ENCODE peak calls at places on chromosomes 12 and 14, in six cellular contexts. One of them, this sample, is unnamed.

GRCh38 chr12:26845057-26845666 is 12.2 kb upstream of the ITPR2 start:
- DNase-seq in nephron progenitor cell: peak
- DNase-seq in epithelial cell of esophagus: peak
- DNase-seq in B cell: no peak
- DNase-seq in sciatic nerve: peak
- DNase-seq in lung: peak
- DNase-seq in this sample: no peak

GRCh38 chr12:124238886-124239285 is 56.0 kb upstream of the RFLNA start:
- DNase-seq in epithelial cell of esophagus: no peak
- DNase-seq in sciatic nerve: no peak
- DNase-seq in lung: no peak
- DNase-seq in nephron progenitor cell: no peak
- DNase-seq in B cell: no peak
- DNase-seq in this sample: no peak

GRCh38 chr14:75249251-75249957 is 29.2 kb upstream of the FOS start:
- DNase-seq in sciatic nerve: no peak
- DNase-seq in nephron progenitor cell: no peak
- DNase-seq in lung: no peak
- DNase-seq in B cell: peak
- DNase-seq in epithelial cell of esophagus: peak
- DNase-seq in this sample: peak

GRCh38 chr14:58812050-58812690 is 174.4 kb downstream of the DACT1 start:
- DNase-seq in B cell: no peak
- DNase-seq in nephron progenitor cell: no peak
- DNase-seq in epithelial cell of esophagus: no peak
- DNase-seq in lung: no peak
- DNase-seq in sciatic nerve: no peak
- DNase-seq in this sample: no peak

GRCh38 chr12:114668151-114668891 is 15.7 kb downstream of the TBX3 start:
- DNase-seq in B cell: no peak
- DNase-seq in nephron progenitor cell: peak
- DNase-seq in lung: peak
- DNase-seq in epithelial cell of esophagus: peak
- DNase-seq in sciatic nerve: peak
- DNase-seq in this sample: peak

GRCh38 chr14:91613459-91614145 is 103.5 kb upstream of the PPP4R3A start:
- DNase-seq in nephron progenitor cell: no peak
- DNase-seq in lung: no peak
- DNase-seq in sciatic nerve: no peak
- DNase-seq in B cell: no peak
- DNase-seq in epithelial cell of esophagus: no peak
- DNase-seq in this sample: no peak

GRCh38 chr12:110039085-110039807 is 9.1 kb downstream of the C12orf76 start:
- DNase-seq in lung: peak
- DNase-seq in nephron progenitor cell: no peak
- DNase-seq in B cell: no peak
- DNase-seq in epithelial cell of esophagus: peak
- DNase-seq in sciatic nerve: no peak
- DNase-seq in this sample: peak

GRCh38 chr12:84760091-84760490 is 152.5 kb downstream of the SLC6A15 start:
- DNase-seq in nephron progenitor cell: no peak
- DNase-seq in lung: no peak
- DNase-seq in sciatic nerve: no peak
- DNase-seq in B cell: no peak
- DNase-seq in epithelial cell of esophagus: no peak
- DNase-seq in this sample: no peak

GRCh38 chr12:109099426-109100020 is 2.1 kb downstream of the UNG start:
- DNase-seq in sciatic nerve: no peak
- DNase-seq in lung: no peak
- DNase-seq in nephron progenitor cell: no peak
- DNase-seq in B cell: no peak
- DNase-seq in epithelial cell of esophagus: no peak
- DNase-seq in this sample: no peak

GRCh38 chr14:23627961-23628360 is 8.2 kb upstream of the DHRS2 start:
- DNase-seq in B cell: no peak
- DNase-seq in nephron progenitor cell: no peak
- DNase-seq in sciatic nerve: no peak
- DNase-seq in lung: no peak
- DNase-seq in epithelial cell of esophagus: no peak
- DNase-seq in this sample: no peak

GRCh38 chr14:63896278-63896720 is 43.5 kb downstream of the SYNE2 start:
- DNase-seq in sciatic nerve: peak
- DNase-seq in epithelial cell of esophagus: peak
- DNase-seq in nephron progenitor cell: no peak
- DNase-seq in B cell: no peak
- DNase-seq in lung: peak
- DNase-seq in this sample: peak

GRCh38 chr14:70020350-70021170 is 141.3 kb downstream of the SMOC1 start:
- DNase-seq in epithelial cell of esophagus: no peak
- DNase-seq in B cell: no peak
- DNase-seq in sciatic nerve: no peak
- DNase-seq in lung: no peak
- DNase-seq in nephron progenitor cell: no peak
- DNase-seq in this sample: no peak

GRCh38 chr12:48061943-48062719 is 43.7 kb downstream of the SENP1 start:
- DNase-seq in epithelial cell of esophagus: peak
- DNase-seq in B cell: no peak
- DNase-seq in lung: no peak
- DNase-seq in sciatic nerve: no peak
- DNase-seq in nephron progenitor cell: no peak
- DNase-seq in this sample: peak

GRCh38 chr14:22556990-22557623 is 31.9 kb downstream of the DAD1 start:
- DNase-seq in lung: peak
- DNase-seq in epithelial cell of esophagus: peak
- DNase-seq in sciatic nerve: peak
- DNase-seq in B cell: peak
- DNase-seq in nephron progenitor cell: peak
- DNase-seq in this sample: peak